ENCODE peak calls at places on chromosomes 7 and 10, in nine cellular contexts. One of them, this sample, is unnamed.

GRCh38 chr7:77251519-77251819 is 51.9 kb upstream of the FGL2 start:
- DNase-seq in ovary: no peak
- DNase-seq in GM23338: no peak
- DNase-seq in Peyer's patch: no peak
- DNase-seq in CD8-positive, alpha-beta T cell: no peak
- DNase-seq in IMR-90: no peak
- DNase-seq in A549: no peak
- DNase-seq in colonic mucosa: no peak
- DNase-seq in breast epithelium: no peak
- DNase-seq in this sample: no peak

GRCh38 chr7:151436446-151437162 is 3.3 kb downstream of the CRYGN start:
- DNase-seq in ovary: peak; percentile 80
- DNase-seq in GM23338: no peak
- DNase-seq in Peyer's patch: no peak
- DNase-seq in CD8-positive, alpha-beta T cell: no peak
- DNase-seq in IMR-90: peak; percentile 4
- DNase-seq in A549: no peak
- DNase-seq in colonic mucosa: no peak
- DNase-seq in breast epithelium: peak; percentile 70
- DNase-seq in this sample: no peak

GRCh38 chr10:18400201-18400910 is 251.0 kb downstream of the NSUN6 start:
- DNase-seq in ovary: no peak
- DNase-seq in GM23338: peak; percentile 49
- DNase-seq in Peyer's patch: no peak
- DNase-seq in CD8-positive, alpha-beta T cell: no peak
- DNase-seq in IMR-90: peak; percentile 3
- DNase-seq in A549: no peak
- DNase-seq in colonic mucosa: peak; percentile 88
- DNase-seq in breast epithelium: no peak
- DNase-seq in this sample: no peak

GRCh38 chr7:111012152-111012551 is 78.8 kb upstream of the LRRN3 start:
- DNase-seq in ovary: no peak
- DNase-seq in GM23338: no peak
- DNase-seq in Peyer's patch: no peak
- DNase-seq in CD8-positive, alpha-beta T cell: no peak
- DNase-seq in IMR-90: peak; percentile 36
- DNase-seq in A549: no peak
- DNase-seq in colonic mucosa: no peak
- DNase-seq in breast epithelium: no peak
- DNase-seq in this sample: no peak

GRCh38 chr7:142582351-142582750 is 166.9 kb upstream of the PRSS1 start:
- DNase-seq in ovary: no peak
- DNase-seq in GM23338: no peak
- DNase-seq in Peyer's patch: no peak
- DNase-seq in CD8-positive, alpha-beta T cell: no peak
- DNase-seq in IMR-90: no peak
- DNase-seq in A549: no peak
- DNase-seq in colonic mucosa: no peak
- DNase-seq in breast epithelium: no peak
- DNase-seq in this sample: no peak

GRCh38 chr7:157569967-157570366 is 233.2 kb downstream of the DNAJB6 start:
- DNase-seq in ovary: no peak
- DNase-seq in GM23338: no peak
- DNase-seq in Peyer's patch: no peak
- DNase-seq in CD8-positive, alpha-beta T cell: no peak
- DNase-seq in IMR-90: no peak
- DNase-seq in A549: no peak
- DNase-seq in colonic mucosa: no peak
- DNase-seq in breast epithelium: no peak
- DNase-seq in this sample: no peak

GRCh38 chr7:6181136-6181535 is 91.3 kb downstream of the CYTH3 start:
- DNase-seq in ovary: no peak
- DNase-seq in GM23338: no peak
- DNase-seq in Peyer's patch: no peak
- DNase-seq in CD8-positive, alpha-beta T cell: no peak
- DNase-seq in IMR-90: no peak
- DNase-seq in A549: no peak
- DNase-seq in colonic mucosa: no peak
- DNase-seq in breast epithelium: no peak
- DNase-seq in this sample: no peak

GRCh38 chr7:23117841-23118240 is 12.3 kb downstream of the KLHL7 start:
- DNase-seq in ovary: no peak
- DNase-seq in GM23338: no peak
- DNase-seq in Peyer's patch: no peak
- DNase-seq in CD8-positive, alpha-beta T cell: no peak
- DNase-seq in IMR-90: peak; percentile 5
- DNase-seq in A549: no peak
- DNase-seq in colonic mucosa: no peak
- DNase-seq in breast epithelium: no peak
- DNase-seq in this sample: no peak

GRCh38 chr10:55629792-55630490 is 731.1 kb downstream of the ZWINT start:
- DNase-seq in ovary: no peak
- DNase-seq in GM23338: peak; percentile 65
- DNase-seq in Peyer's patch: no peak
- DNase-seq in CD8-positive, alpha-beta T cell: no peak
- DNase-seq in IMR-90: peak; percentile 4
- DNase-seq in A549: peak; percentile 15
- DNase-seq in colonic mucosa: peak; percentile 20
- DNase-seq in breast epithelium: no peak
- DNase-seq in this sample: peak; percentile 67

GRCh38 chr10:121532465-121532864 is 65.8 kb downstream of the FGFR2 start:
- DNase-seq in ovary: no peak
- DNase-seq in GM23338: no peak
- DNase-seq in Peyer's patch: no peak
- DNase-seq in CD8-positive, alpha-beta T cell: no peak
- DNase-seq in IMR-90: no peak
- DNase-seq in A549: no peak
- DNase-seq in colonic mucosa: no peak
- DNase-seq in breast epithelium: peak; percentile 68
- DNase-seq in this sample: no peak

GRCh38 chr10:74255214-74255613 is 104.2 kb downstream of the ADK start:
- DNase-seq in ovary: no peak
- DNase-seq in GM23338: peak; percentile 33
- DNase-seq in Peyer's patch: no peak
- DNase-seq in CD8-positive, alpha-beta T cell: no peak
- DNase-seq in IMR-90: no peak
- DNase-seq in A549: no peak
- DNase-seq in colonic mucosa: no peak
- DNase-seq in breast epithelium: no peak
- DNase-seq in this sample: no peak

GRCh38 chr10:125531470-125531869 is 151.5 kb downstream of the TEX36 start:
- DNase-seq in ovary: no peak
- DNase-seq in GM23338: peak; percentile 58
- DNase-seq in Peyer's patch: no peak
- DNase-seq in CD8-positive, alpha-beta T cell: no peak
- DNase-seq in IMR-90: no peak
- DNase-seq in A549: no peak
- DNase-seq in colonic mucosa: no peak
- DNase-seq in breast epithelium: no peak
- DNase-seq in this sample: no peak

GRCh38 chr10:24249829-24250415 is 41.0 kb downstream of the KIAA1217 start:
- DNase-seq in ovary: no peak
- DNase-seq in GM23338: peak; percentile 38
- DNase-seq in Peyer's patch: no peak
- DNase-seq in CD8-positive, alpha-beta T cell: no peak
- DNase-seq in IMR-90: no peak
- DNase-seq in A549: no peak
- DNase-seq in colonic mucosa: no peak
- DNase-seq in breast epithelium: peak; percentile 63
- DNase-seq in this sample: peak; percentile 54

GRCh38 chr10:126598009-126598408 is 72.5 kb downstream of the C10orf90 start:
- DNase-seq in ovary: no peak
- DNase-seq in GM23338: peak; percentile 79
- DNase-seq in Peyer's patch: no peak
- DNase-seq in CD8-positive, alpha-beta T cell: no peak
- DNase-seq in IMR-90: peak; percentile 27
- DNase-seq in A549: peak; percentile 63
- DNase-seq in colonic mucosa: peak; percentile 33
- DNase-seq in breast epithelium: no peak
- DNase-seq in this sample: peak; percentile 50

GRCh38 chr10:36141786-36142560 is 499.9 kb upstream of the FZD8 start:
- DNase-seq in ovary: no peak
- DNase-seq in GM23338: no peak
- DNase-seq in Peyer's patch: no peak
- DNase-seq in CD8-positive, alpha-beta T cell: no peak
- DNase-seq in IMR-90: no peak
- DNase-seq in A549: no peak
- DNase-seq in colonic mucosa: no peak
- DNase-seq in breast epithelium: no peak
- DNase-seq in this sample: no peak

GRCh38 chr10:126012485-126012884 is 116.1 kb downstream of the FANK1 start:
- DNase-seq in ovary: no peak
- DNase-seq in GM23338: no peak
- DNase-seq in Peyer's patch: no peak
- DNase-seq in CD8-positive, alpha-beta T cell: no peak
- DNase-seq in IMR-90: peak; percentile 10
- DNase-seq in A549: no peak
- DNase-seq in colonic mucosa: no peak
- DNase-seq in breast epithelium: no peak
- DNase-seq in this sample: peak; percentile 23

GRCh38 chr7:135349746-135350145 is 116.1 kb downstream of the STRA8 start:
- DNase-seq in ovary: no peak
- DNase-seq in GM23338: no peak
- DNase-seq in Peyer's patch: no peak
- DNase-seq in CD8-positive, alpha-beta T cell: no peak
- DNase-seq in IMR-90: peak; percentile 67
- DNase-seq in A549: no peak
- DNase-seq in colonic mucosa: no peak
- DNase-seq in breast epithelium: no peak
- DNase-seq in this sample: peak; percentile 4

GRCh38 chr7:99791021-99791420 is 7.0 kb upstream of the CYP3A4 start:
- DNase-seq in ovary: no peak
- DNase-seq in GM23338: no peak
- DNase-seq in Peyer's patch: no peak
- DNase-seq in CD8-positive, alpha-beta T cell: no peak
- DNase-seq in IMR-90: peak; percentile 17
- DNase-seq in A549: no peak
- DNase-seq in colonic mucosa: no peak
- DNase-seq in breast epithelium: no peak
- DNase-seq in this sample: no peak

GRCh38 chr7:114819629-114820362 is 102.1 kb upstream of the MDFIC start:
- DNase-seq in ovary: peak; percentile 22
- DNase-seq in GM23338: no peak
- DNase-seq in Peyer's patch: no peak
- DNase-seq in CD8-positive, alpha-beta T cell: no peak
- DNase-seq in IMR-90: peak; percentile 98
- DNase-seq in A549: peak; percentile 67
- DNase-seq in colonic mucosa: no peak
- DNase-seq in breast epithelium: peak; percentile 36
- DNase-seq in this sample: peak; percentile 94

DNA sequence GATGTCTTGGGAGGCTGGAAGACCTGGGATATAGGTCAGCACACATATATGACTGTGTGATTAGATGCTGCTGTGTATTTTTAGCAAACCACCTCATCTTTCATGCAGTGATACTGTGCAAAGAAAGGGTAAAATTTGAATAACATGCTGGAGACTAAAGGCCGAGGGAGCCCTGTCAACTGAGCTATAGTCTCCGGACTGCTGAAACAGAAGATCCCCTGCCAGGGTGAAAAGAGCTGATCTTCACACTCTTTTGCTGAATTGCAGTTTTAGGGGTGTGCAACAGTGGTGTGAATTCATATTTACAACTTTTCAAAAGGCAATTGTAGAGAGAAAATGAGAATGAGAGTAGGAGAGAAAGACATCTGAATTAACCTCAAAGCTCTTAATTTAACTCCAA is 190.3 kb upstream of the STK17A start:
- DNase-seq in ovary: no peak
- DNase-seq in GM23338: no peak
- DNase-seq in Peyer's patch: no peak
- DNase-seq in CD8-positive, alpha-beta T cell: no peak
- DNase-seq in IMR-90: no peak
- DNase-seq in A549: no peak
- DNase-seq in colonic mucosa: no peak
- DNase-seq in breast epithelium: no peak
- DNase-seq in this sample: no peak
- TF ChIP-seq CTCF in ovary: no peak
- TF ChIP-seq CTCF in GM23338: no peak
- TF ChIP-seq CTCF in Peyer's patch: no peak
- TF ChIP-seq CTCF in CD8-positive, alpha-beta T cell: no peak
- TF ChIP-seq CTCF in IMR-90: no peak
- TF ChIP-seq CTCF in A549: no peak
- TF ChIP-seq CTCF in colonic mucosa: no peak
- TF ChIP-seq CTCF in breast epithelium: no peak
- TF ChIP-seq CTCF in this sample: no peak

DNA sequence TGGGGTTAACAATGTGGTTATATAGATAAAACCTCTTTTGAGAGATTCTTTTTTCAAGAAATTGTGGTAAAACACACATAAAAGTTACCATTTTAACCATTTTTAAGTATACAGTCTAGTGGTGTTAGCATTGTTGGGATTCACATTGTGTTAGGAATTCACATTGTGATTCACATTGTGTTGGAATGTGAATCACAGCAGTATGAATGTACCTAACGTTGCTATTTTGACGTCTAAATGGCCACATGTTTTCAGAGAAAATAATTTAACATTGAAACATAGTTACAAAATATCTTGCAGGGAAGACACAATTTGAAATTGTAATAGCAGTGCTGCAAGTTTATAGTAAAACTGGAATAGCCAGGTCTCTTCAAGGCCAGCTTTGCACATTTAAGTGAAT is 129.0 kb downstream of the BICC1 start:
- DNase-seq in ovary: no peak
- DNase-seq in GM23338: peak; percentile 25
- DNase-seq in Peyer's patch: no peak
- DNase-seq in CD8-positive, alpha-beta T cell: no peak
- DNase-seq in IMR-90: peak; percentile 88
- DNase-seq in A549: no peak
- DNase-seq in colonic mucosa: no peak
- DNase-seq in breast epithelium: no peak
- DNase-seq in this sample: peak; percentile 88
- H3K4me3 ChIP-seq in ovary: no peak overlapping the region
- H3K4me3 ChIP-seq in GM23338: no peak overlapping the region
- H3K4me3 ChIP-seq in Peyer's patch: no peak overlapping the region
- H3K4me3 ChIP-seq in CD8-positive, alpha-beta T cell: no peak overlapping the region
- H3K4me3 ChIP-seq in IMR-90: no peak overlapping the region
- H3K4me3 ChIP-seq in A549: no peak overlapping the region
- H3K4me3 ChIP-seq in colonic mucosa: no peak overlapping the region
- H3K4me3 ChIP-seq in breast epithelium: no peak overlapping the region
- H3K4me3 ChIP-seq in this sample: no peak overlapping the region

DNA sequence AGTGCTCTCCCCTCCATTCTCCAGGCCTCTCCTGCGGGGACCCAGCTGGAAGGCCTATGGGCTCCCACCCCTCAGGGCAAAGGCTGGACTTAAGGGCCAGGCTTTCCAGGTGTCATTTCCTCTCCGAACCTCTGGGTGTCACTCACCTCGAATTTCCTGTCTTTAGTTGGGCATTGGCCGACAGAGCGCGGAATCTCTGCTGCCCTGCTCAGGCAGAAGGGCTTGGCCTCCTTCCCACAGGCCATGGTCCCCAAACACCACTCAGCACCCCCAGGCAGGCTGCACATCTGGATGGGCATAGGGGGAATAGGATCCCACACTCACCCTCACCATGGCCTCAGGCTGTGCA is 212.9 kb downstream of the CCSER2 start:
- DNase-seq in ovary: no peak
- DNase-seq in GM23338: peak; percentile 93
- DNase-seq in Peyer's patch: no peak
- DNase-seq in CD8-positive, alpha-beta T cell: no peak
- DNase-seq in IMR-90: no peak
- DNase-seq in A549: no peak
- DNase-seq in colonic mucosa: no peak
- DNase-seq in breast epithelium: no peak
- DNase-seq in this sample: no peak
- TF ChIP-seq CTCF in ovary: no peak
- TF ChIP-seq CTCF in GM23338: peak; percentile 72
- TF ChIP-seq CTCF in Peyer's patch: no peak
- TF ChIP-seq CTCF in CD8-positive, alpha-beta T cell: no peak
- TF ChIP-seq CTCF in IMR-90: no peak
- TF ChIP-seq CTCF in A549: no peak
- TF ChIP-seq CTCF in colonic mucosa: no peak
- TF ChIP-seq CTCF in breast epithelium: no peak
- TF ChIP-seq CTCF in this sample: peak; percentile 13

GRCh38 chr10:103969857-103970627 is 3.1 kb downstream of the SLK start:
- DNase-seq in ovary: no peak
- DNase-seq in GM23338: no peak
- DNase-seq in Peyer's patch: no peak
- DNase-seq in CD8-positive, alpha-beta T cell: no peak
- DNase-seq in IMR-90: no peak
- DNase-seq in A549: no peak
- DNase-seq in colonic mucosa: no peak
- DNase-seq in breast epithelium: no peak
- DNase-seq in this sample: no peak
- H3K4me3 ChIP-seq in ovary: peak overlapping the region; percentile 93
- H3K4me3 ChIP-seq in GM23338: peak overlapping the region; percentile 20
- H3K4me3 ChIP-seq in Peyer's patch: peak overlapping the region; percentile 99
- H3K4me3 ChIP-seq in CD8-positive, alpha-beta T cell: peak overlapping the region; percentile 18
- H3K4me3 ChIP-seq in IMR-90: peak overlapping the region; percentile 93
- H3K4me3 ChIP-seq in A549: peak overlapping the region; percentile 95
- H3K4me3 ChIP-seq in colonic mucosa: peak overlapping the region; percentile 77
- H3K4me3 ChIP-seq in breast epithelium: peak overlapping the region; percentile 94
- H3K4me3 ChIP-seq in this sample: peak overlapping the region; percentile 95